ENCODE peak calls at places on chromosomes 6 and 20, in nine cellular contexts. F is sigmoid colon; C is glutamatergic neuron; H is Calu3; W is psoas muscle; U is AG10803; G is body of pancreas; X is nephron progenitor cell; A is CD8-positive, alpha-beta T cell. R is an unnamed sample.

GRCh38 chr6:134951494-134952263 is 1.8 kb upstream of the ALDH8A1 start:
- DNase-seq in F (no peak), C (no peak), H (no peak), W (no peak), U (no peak), G (no peak), X (no peak), A (no peak), R (no peak)

GRCh38 chr6:157228421-157229218 is 94.7 kb downstream of the TMEM242 start:
- DNase-seq in F (peak), C (peak), H (no peak), W (no peak), U (no peak), G (peak), X (peak), A (no peak), R (no peak)

GRCh38 chr6:44053760-44054556 is 73.3 kb downstream of the MRPL14 start:
- DNase-seq in F (no peak), C (no peak), H (no peak), W (no peak), U (peak), G (no peak), X (no peak), A (no peak), R (no peak)

GRCh38 chr6:91299544-91300491 is 712.9 kb upstream of the MAP3K7 start:
- DNase-seq in F (peak), C (no peak), H (no peak), W (peak), U (no peak), G (no peak), X (no peak), A (no peak), R (no peak)

GRCh38 chr20:63782521-63782971 is 43.0 kb downstream of the SLC2A4RG start:
- DNase-seq in F (no peak), C (no peak), H (no peak), W (no peak), U (no peak), G (no peak), X (no peak), A (no peak), R (no peak)

GRCh38 chr20:5215592-5216304 is 88.9 kb downstream of the CDS2 start:
- DNase-seq in F (no peak), C (no peak), H (no peak), W (no peak), U (peak), G (no peak), X (no peak), A (no peak), R (no peak)

GRCh38 chr6:144768676-144769599 is 483.8 kb downstream of the UTRN start:
- DNase-seq in F (no peak), C (no peak), H (no peak), W (no peak), U (peak), G (peak), X (no peak), A (no peak), R (no peak)

GRCh38 chr20:49631074-49631716 is 63.3 kb upstream of the PTGIS start:
- DNase-seq in F (no peak), C (no peak), H (no peak), W (no peak), U (no peak), G (no peak), X (no peak), A (no peak), R (peak)

GRCh38 chr20:38434310-38434741 is 802 bp downstream of the SNHG17 start:
- DNase-seq in F (no peak), C (peak), H (peak), W (no peak), U (no peak), G (no peak), X (peak), A (no peak), R (no peak)

GRCh38 chr20:19913927-19914614 is 103.1 kb upstream of the NAA20 start:
- DNase-seq in F (no peak), C (no peak), H (peak), W (no peak), U (peak), G (no peak), X (no peak), A (no peak), R (no peak)

GRCh38 chr20:64247312-64247627 is 8.3 kb upstream of the PCMTD2 start:
- DNase-seq in F (no peak), C (no peak), H (no peak), W (no peak), U (no peak), G (no peak), X (no peak), A (no peak), R (no peak)

GRCh38 chr6:161050134-161050765 is 58.7 kb downstream of the MAP3K4 start:
- DNase-seq in F (no peak), C (no peak), H (no peak), W (no peak), U (no peak), G (no peak), X (no peak), A (no peak), R (no peak)

GRCh38 chr20:34639755-34640222 is 37.1 kb downstream of the PIGU start:
- DNase-seq in F (no peak), C (no peak), H (peak), W (no peak), U (no peak), G (peak), X (no peak), A (no peak), R (no peak)

DNA sequence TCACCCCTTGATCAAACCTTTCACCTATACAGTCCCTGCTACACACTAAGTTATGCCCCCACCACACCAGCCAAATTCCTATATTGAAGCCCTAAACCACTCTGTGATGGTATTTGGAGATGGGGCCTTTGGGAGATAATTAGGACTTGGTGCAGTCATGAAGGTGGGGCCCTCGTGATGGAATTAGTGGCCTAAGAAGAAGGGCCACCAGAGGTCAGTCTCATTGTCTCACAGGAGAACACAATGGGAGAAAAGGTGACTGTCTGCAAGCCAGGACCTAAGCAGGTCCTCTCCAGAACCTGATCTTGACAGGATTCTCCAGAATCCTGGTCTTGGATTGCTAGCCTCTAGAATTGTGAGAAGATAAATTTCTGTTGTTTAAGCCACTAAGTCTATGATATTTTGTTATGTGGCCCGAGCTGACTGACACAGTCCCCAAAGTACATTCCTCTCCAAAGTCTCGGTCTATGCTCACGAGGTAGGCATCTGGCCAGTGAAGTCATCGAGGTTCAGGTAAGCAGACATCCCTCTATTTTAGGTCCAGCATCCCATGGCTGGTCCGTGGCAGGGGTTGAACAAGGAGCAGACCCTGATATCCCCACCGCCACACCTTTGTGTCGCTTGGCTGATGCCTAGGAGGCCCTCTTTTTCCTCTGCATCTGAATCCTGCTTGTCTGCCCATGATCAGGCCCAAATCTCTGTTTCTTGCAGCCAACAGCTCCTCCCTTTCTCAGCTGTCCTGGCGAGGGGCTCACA is 138.9 kb downstream of the NFATC2 start:
- DNase-seq in F (no peak), C (no peak), H (no peak), W (no peak), U (no peak), G (no peak), X (no peak), A (no peak), R (no peak)
- TF ChIP-seq CTCF in F (no peak), C (no peak), H (no peak), W (no peak), U (no peak), G (no peak), X (no peak), A (no peak), R (no peak)

GRCh38 chr20:53381568-53382262 is 211.9 kb downstream of the ZNF217 start:
- DNase-seq in F (no peak), C (no peak), H (no peak), W (no peak), U (no peak), G (no peak), X (no peak), A (no peak), R (no peak)
- TF ChIP-seq CTCF in F (no peak), C (peak), H (no peak), W (no peak), U (no peak), G (no peak), X (no peak), A (no peak), R (no peak)

DNA sequence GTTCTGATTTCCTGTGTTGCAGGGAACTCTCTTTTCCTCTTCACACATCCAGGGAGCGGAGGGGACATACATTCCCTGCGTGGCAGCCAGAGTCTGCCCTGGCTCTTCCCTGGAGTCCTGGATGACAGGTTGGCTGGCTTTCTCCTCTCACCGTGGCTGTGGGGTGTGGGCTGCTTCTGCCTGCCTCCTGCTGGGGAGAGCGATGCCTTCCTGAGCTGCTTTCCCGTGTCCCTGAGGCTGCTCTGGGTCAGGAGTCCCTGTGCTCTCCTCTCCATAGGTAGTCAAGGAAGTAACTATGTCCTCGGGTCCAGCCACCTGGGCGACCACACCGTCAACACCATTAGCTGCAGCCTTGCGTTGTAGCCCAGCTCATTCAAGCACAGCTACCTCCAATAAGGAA is 451.7 kb downstream of the QKI start:
- DNase-seq in F (no peak), C (no peak), H (no peak), W (no peak), U (no peak), G (no peak), X (no peak), A (no peak), R (no peak)
- TF ChIP-seq CTCF in F (no peak), C (no peak), H (no peak), W (no peak), U (no peak), G (no peak), X (no peak), A (no peak), R (no peak)

DNA sequence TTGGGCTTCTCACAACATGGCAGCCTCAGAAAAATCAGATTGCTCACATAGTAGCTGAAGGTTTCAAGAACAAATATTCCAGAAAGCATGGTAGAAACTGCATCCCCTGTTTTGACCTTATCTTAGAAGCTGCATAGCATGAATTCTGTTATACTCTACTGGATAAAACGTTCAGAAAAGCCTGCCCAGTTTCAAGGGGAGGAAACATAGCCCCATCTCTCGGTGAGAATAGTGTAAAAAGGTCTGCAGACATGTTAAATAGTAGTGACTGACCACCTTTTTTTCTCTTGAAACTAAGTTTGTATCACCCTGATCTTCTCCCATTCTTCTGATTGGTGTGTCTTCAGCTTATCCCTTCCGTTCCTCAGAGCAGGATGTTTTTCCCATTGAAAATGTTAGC is 50.0 kb downstream of the MARCKS start:
- DNase-seq in F (no peak), C (no peak), H (no peak), W (no peak), U (no peak), G (no peak), X (no peak), A (no peak), R (no peak)
- TF ChIP-seq CTCF in F (no peak), C (no peak), H (no peak), W (no peak), U (peak), G (no peak), X (no peak), A (no peak), R (no peak)

GRCh38 chr6:21522773-21523490 is 70.6 kb upstream of the SOX4 start:
- DNase-seq in F (no peak), C (peak), H (no peak), W (no peak), U (no peak), G (no peak), X (peak), A (no peak), R (no peak)
- TF ChIP-seq CTCF in F (no peak), C (peak), H (no peak), W (peak), U (peak), G (no peak), X (no peak), A (no peak), R (no peak)

GRCh38 chr20:59046862-59047261 is 4.3 kb upstream of the PRELID3B start:
- DNase-seq in F (no peak), C (no peak), H (no peak), W (no peak), U (no peak), G (no peak), X (no peak), A (no peak), R (no peak)
- TF ChIP-seq CTCF in F (no peak), C (no peak), H (no peak), W (no peak), U (no peak), G (no peak), X (no peak), A (no peak), R (no peak)

DNA sequence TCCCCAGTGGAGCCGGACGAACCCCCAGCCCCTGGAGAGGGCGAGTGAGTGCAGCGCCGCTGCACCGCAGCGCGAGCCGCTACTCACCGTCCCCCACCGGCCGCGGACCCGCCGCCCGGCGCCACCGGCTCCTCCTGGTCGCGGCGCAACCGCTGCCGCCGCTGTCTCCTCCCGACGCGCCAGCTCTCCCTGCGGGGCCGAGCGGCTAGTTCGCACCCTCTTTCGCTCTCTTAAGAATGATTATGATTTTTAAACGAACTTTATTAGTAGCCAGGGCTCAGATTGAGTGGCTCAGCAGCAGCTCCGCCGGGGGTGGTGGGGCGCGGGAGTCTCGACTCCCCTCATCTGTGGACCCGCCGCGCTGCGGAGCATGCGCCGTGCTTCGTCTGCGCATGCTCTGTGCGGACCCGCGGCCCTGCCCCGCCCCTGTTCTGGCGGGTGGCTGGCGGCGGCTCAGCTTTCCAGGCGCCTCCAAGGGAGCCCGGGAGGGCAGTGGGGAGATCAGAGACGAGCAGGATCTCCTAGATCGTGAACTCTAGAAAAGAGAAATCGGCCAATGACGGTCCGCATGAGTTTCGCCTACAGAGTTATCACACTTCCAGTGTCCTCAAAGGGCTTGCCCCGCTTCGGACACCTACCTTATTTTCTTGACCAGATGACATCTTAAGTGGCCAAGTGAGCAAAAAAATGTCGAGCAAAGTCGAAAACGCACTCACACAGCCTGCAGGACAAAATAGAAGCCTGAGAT is at the start of gene RAB23:
- DNase-seq in F (peak), C (peak), H (peak), W (peak), U (peak), G (peak), X (peak), A (peak), R (peak)
- TF ChIP-seq CTCF in F (no peak), C (peak), H (no peak), W (no peak), U (no peak), G (no peak), X (no peak), A (no peak), R (no peak)

DNA sequence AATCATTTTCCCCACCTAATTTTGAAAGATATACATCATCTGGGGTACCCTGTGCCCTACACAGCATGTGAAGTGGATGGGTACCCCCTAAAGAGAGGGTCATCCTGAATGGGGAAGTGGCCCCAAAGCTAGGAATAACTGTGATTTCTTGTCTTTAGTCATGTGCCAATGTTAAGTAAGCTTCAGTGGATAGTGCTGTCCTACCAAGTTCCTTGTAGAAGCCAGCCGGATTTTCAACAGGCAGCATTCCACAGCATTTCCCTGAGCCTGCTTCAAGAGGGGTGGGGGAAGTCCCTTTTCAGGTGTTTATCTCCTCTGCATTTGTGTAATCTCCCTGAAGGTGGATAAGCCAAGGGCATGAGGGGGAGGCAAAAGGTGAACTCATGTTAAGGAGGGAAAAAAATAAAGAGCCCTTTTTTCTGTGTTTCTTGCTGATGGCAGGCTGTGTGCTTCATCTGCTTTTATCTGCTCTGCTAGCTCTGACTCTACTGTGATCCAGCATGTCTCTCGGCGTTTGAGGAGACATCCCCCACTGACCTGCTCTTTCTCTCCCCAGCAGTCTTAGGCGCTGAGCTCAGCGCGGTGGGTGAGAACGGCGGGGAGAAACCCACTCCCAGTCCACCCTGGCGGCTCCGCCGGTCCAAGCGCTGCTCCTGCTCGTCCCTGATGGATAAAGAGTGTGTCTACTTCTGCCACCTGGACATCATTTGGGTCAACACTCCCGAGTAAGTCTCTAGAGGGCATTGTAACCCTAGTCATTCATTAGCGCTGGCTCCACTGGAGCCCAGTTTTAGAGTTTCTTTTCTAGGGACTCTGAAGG is 1.8 kb downstream of the EDN1 start:
- DNase-seq in F (no peak), C (no peak), H (peak), W (no peak), U (peak), G (peak), X (no peak), A (no peak), R (peak)
- TF ChIP-seq CTCF in F (no peak), C (no peak), H (no peak), W (no peak), U (peak), G (peak), X (no peak), A (no peak), R (peak)

GRCh38 chr6:138988469-138988834 is 399 bp upstream of the REPS1 start:
- DNase-seq in F (no peak), C (no peak), H (no peak), W (no peak), U (peak), G (no peak), X (no peak), A (no peak), R (no peak)
- TF ChIP-seq CTCF in F (peak), C (peak), H (no peak), W (no peak), U (no peak), G (no peak), X (peak), A (peak), R (no peak)

DNA sequence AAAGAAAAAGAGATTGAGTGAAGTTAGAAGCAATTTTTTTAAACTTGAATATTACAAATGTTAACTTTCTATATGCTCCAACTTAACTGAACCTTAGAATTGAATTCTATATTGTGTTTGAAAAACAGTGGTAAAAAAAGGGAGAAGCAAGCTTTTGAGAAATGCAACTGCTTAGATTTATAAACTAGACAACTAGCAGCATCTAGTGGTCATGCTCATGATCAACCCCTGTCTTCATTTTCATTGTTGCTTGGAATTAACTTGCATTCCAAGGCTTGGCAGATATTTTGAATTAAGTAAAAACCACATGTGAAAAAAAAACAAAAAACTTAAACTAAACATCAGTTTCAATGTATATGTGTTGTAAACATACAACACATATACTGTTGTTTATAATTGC is 113.1 kb downstream of the C6orf58 start:
- DNase-seq in F (no peak), C (no peak), H (peak), W (no peak), U (peak), G (no peak), X (no peak), A (no peak), R (no peak)
- TF ChIP-seq CTCF in F (no peak), C (peak), H (no peak), W (peak), U (peak), G (peak), X (peak), A (no peak), R (no peak)